ENCODE peak calls at places on chromosomes 4 and X, in ten cellular contexts. N is cardiac fibroblast, V is A549, Z is IMR-90, J is ovary, R is ascending aorta, L is GM23338, H is AG10803, B is fibroblast of the aortic adventitia, X is BJ. S is an unnamed sample.

GRCh38 chrX:444305-444704 is 57.6 kb upstream of the PPP2R3B start:
- DNase-seq in N (no peak), V (no peak), Z (no peak), J (no peak), R (no peak), L (no peak), H (no peak), B (no peak), X (no peak), S (no peak)

GRCh38 chr4:98677799-98678198 is 19.4 kb upstream of the TSPAN5 start:
- DNase-seq in N (no peak), V (no peak), Z (peak; percentile 32), J (no peak), R (no peak), L (no peak), H (no peak), B (no peak), X (no peak), S (no peak)

GRCh38 chr4:129326810-129327209 is 230.9 kb downstream of the C4orf33 start:
- DNase-seq in N (no peak), V (no peak), Z (no peak), J (no peak), R (no peak), L (no peak), H (no peak), B (no peak), X (no peak), S (no peak)

GRCh38 chrX:104750146-104750699 is 184.2 kb downstream of the IL1RAPL2 start:
- DNase-seq in N (no peak), V (no peak), Z (no peak), J (no peak), R (no peak), L (no peak), H (no peak), B (no peak), X (no peak), S (no peak)

GRCh38 chr4:110164856-110165255 is 33.6 kb downstream of the ELOVL6 start:
- DNase-seq in N (no peak), V (no peak), Z (no peak), J (no peak), R (no peak), L (no peak), H (no peak), B (no peak), X (no peak), S (no peak)

GRCh38 chr4:1206299-1207156 is 34.1 kb upstream of the SPON2 start:
- DNase-seq in N (no peak), V (no peak), Z (no peak), J (no peak), R (no peak), L (no peak), H (no peak), B (no peak), X (no peak), S (no peak)

GRCh38 chrX:21612154-21612553 is 46.0 kb downstream of the KLHL34 start:
- DNase-seq in N (no peak), V (no peak), Z (no peak), J (no peak), R (no peak), L (no peak), H (no peak), B (no peak), X (no peak), S (no peak)

GRCh38 chr4:169351860-169352259 is 81.1 kb upstream of the SH3RF1 start:
- DNase-seq in N (peak; percentile 25), V (no peak), Z (peak; percentile 66), J (peak; percentile 59), R (no peak), L (no peak), H (no peak), B (peak; percentile 90), X (no peak), S (peak; percentile 55)

GRCh38 chrX:429266-429825 is 42.6 kb upstream of the PPP2R3B start:
- DNase-seq in N (no peak), V (no peak), Z (no peak), J (no peak), R (no peak), L (no peak), H (no peak), B (no peak), X (no peak), S (no peak)

GRCh38 chr4:140219567-140219966 is 65.6 kb upstream of the MAML3 start:
- DNase-seq in N (no peak), V (no peak), Z (no peak), J (no peak), R (no peak), L (no peak), H (no peak), B (no peak), X (no peak), S (no peak)

GRCh38 chrX:102765794-102766193 is 45.3 kb downstream of the GPRASP3 start:
- DNase-seq in N (peak; percentile 46), V (no peak), Z (peak; percentile 68), J (no peak), R (peak; percentile 68), L (no peak), H (peak; percentile 80), B (peak; percentile 77), X (peak; percentile 19), S (peak; percentile 7)

GRCh38 chr4:6332669-6333050 is 63.0 kb downstream of the WFS1 start:
- DNase-seq in N (no peak), V (no peak), Z (no peak), J (no peak), R (no peak), L (no peak), H (no peak), B (no peak), X (no peak), S (no peak)

DNA sequence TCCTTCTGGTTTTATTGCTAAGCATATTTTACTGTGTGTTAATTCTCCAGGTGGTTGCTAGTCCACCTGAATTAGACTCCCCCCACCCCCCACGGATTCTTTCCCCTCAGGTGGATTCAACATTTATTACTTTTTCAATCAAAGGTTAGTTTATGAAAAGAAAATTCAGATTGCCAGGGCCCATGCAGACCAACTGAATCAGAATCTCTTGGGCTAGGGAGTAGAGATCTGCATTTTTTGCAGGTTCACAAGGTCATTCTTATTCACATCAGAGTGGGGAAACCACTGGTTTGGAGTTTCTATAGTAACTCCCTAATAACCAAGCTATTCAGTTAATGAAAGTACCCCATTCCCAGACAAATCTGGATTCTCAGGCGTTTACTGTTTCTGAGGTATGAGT is 9.8 kb downstream of the TMEM255A start:
- DNase-seq in N (no peak), V (no peak), Z (no peak), J (no peak), R (no peak), L (no peak), H (no peak), B (no peak), X (no peak), S (no peak)
- H3K4me3 ChIP-seq in N (no peak overlapping the region), V (no peak overlapping the region), Z (no peak overlapping the region), J (no peak overlapping the region), R (no peak overlapping the region), L (no peak overlapping the region), H (no peak overlapping the region), B (no peak overlapping the region), X (no peak overlapping the region), S (no peak overlapping the region)

DNA sequence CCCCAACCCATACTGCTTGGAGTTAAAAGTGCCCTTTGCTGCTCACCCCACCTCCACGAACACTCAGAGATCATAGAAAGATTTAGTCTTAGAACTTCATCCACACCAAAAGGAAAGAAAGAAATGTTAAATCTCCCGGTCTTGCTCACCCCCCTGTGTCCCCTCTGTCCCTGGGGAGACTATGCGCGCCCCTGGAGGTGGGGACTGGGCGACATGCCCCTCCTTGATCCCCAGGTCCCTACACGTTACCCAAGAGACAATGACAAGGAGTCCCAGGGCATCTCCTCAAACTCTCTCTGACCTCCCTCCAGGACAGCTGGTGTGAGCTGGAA is 612 bp downstream of the ITM2A start:
- DNase-seq in N (no peak), V (no peak), Z (no peak), J (no peak), R (no peak), L (no peak), H (no peak), B (no peak), X (no peak), S (no peak)
- H3K4me3 ChIP-seq in N (peak overlapping the region; percentile 19), V (no peak overlapping the region), Z (no peak overlapping the region), J (peak overlapping the region; percentile 40), R (peak overlapping the region; percentile 64), L (peak overlapping the region; percentile 64), H (no peak overlapping the region), B (no peak overlapping the region), X (no peak overlapping the region), S (peak overlapping the region; percentile 40)

DNA sequence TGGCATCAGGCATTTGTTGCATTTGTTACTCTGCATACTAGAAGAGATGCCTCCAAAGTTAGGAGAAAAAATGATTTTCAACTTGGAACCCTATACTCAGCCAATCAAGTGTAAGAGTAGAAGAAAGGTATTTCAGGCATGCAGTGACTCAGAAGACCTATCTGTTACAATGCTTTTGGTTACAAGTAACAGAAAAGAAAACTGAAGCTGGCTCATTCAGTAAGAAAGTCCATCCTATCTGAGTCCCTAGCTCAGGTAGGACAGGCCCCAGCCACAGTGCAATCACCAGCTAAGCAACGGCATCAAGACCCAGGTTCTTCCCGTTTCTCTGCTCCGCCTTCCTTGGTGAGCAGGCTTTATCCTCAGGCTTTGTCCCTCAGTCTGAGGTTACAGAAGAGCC is 23.3 kb downstream of the MECP2 start:
- DNase-seq in N (peak; percentile 73), V (peak; percentile 48), Z (peak; percentile 73), J (no peak), R (peak; percentile 16), L (peak; percentile 59), H (peak; percentile 72), B (peak; percentile 78), X (no peak), S (peak; percentile 81)
- H3K4me3 ChIP-seq in N (no peak overlapping the region), V (no peak overlapping the region), Z (no peak overlapping the region), J (no peak overlapping the region), R (no peak overlapping the region), L (no peak overlapping the region), H (no peak overlapping the region), B (no peak overlapping the region), X (no peak overlapping the region), S (no peak overlapping the region)

GRCh38 chr4:147970003-147970402 is 238.1 kb downstream of the ARHGAP10 start:
- DNase-seq in N (no peak), V (no peak), Z (no peak), J (no peak), R (no peak), L (no peak), H (no peak), B (no peak), X (no peak), S (no peak)
- H3K4me3 ChIP-seq in N (no peak overlapping the region), V (no peak overlapping the region), Z (no peak overlapping the region), J (no peak overlapping the region), R (no peak overlapping the region), L (no peak overlapping the region), H (no peak overlapping the region), B (no peak overlapping the region), X (no peak overlapping the region), S (no peak overlapping the region)

S was measured in choroid plexus epithelial cell.